ENCODE peak calls at places on chromosome 20, in four cellular contexts. One of them, this sample, is unnamed.
A peak's percentile ranks its signal among the peaks of the same experiment; 100 is the strongest.

GRCh38 chr20:4835244-4836177 is 113.8 kb downstream of the PRND start:
- DNase-seq in M059J: no peak
- DNase-seq in hepatocyte: peak; percentile 24
- DNase-seq in RPMI7951: no peak
- DNase-seq in this sample: no peak

GRCh38 chr20:49938173-49939163 is 2.3 kb downstream of the RNF114 start:
- DNase-seq in M059J: peak; percentile 49
- DNase-seq in hepatocyte: peak; percentile 56
- DNase-seq in RPMI7951: peak; percentile 82
- DNase-seq in this sample: no peak

GRCh38 chr20:53623454-53624206 is 30.0 kb upstream of the ZNF217 start:
- DNase-seq in M059J: peak; percentile 92
- DNase-seq in hepatocyte: peak; percentile 84
- DNase-seq in RPMI7951: peak; percentile 84
- DNase-seq in this sample: peak; percentile 71

GRCh38 chr20:57779401-57780003 is 69.7 kb upstream of the PMEPA1 start:
- DNase-seq in M059J: no peak
- DNase-seq in hepatocyte: peak; percentile 64
- DNase-seq in RPMI7951: no peak
- DNase-seq in this sample: peak; percentile 53

GRCh38 chr20:3248167-3248992 is 9.4 kb upstream of the SLC4A11 start:
- DNase-seq in M059J: no peak
- DNase-seq in hepatocyte: peak; percentile 39
- DNase-seq in RPMI7951: peak; percentile 57
- DNase-seq in this sample: no peak

GRCh38 chr20:51574248-51575033 is 31.9 kb upstream of the NFATC2 start:
- DNase-seq in M059J: peak; percentile 24
- DNase-seq in hepatocyte: no peak
- DNase-seq in RPMI7951: no peak
- DNase-seq in this sample: no peak

GRCh38 chr20:8602389-8603116 is 466.3 kb upstream of the PLCB4 start:
- DNase-seq in M059J: peak; percentile 5
- DNase-seq in hepatocyte: no peak
- DNase-seq in RPMI7951: peak; percentile 32
- DNase-seq in this sample: no peak

GRCh38 chr20:4886771-4887527 is 114.4 kb downstream of the SLC23A2 start:
- DNase-seq in M059J: no peak
- DNase-seq in hepatocyte: no peak
- DNase-seq in RPMI7951: no peak
- DNase-seq in this sample: no peak

GRCh38 chr20:43404880-43405279 is 52.8 kb upstream of the SRSF6 start:
- DNase-seq in M059J: peak; percentile 34
- DNase-seq in hepatocyte: no peak
- DNase-seq in RPMI7951: peak; percentile 46
- DNase-seq in this sample: peak; percentile 67

GRCh38 chr20:18488301-18488700 is 8.7 kb downstream of the RBBP9 start:
- DNase-seq in M059J: no peak
- DNase-seq in hepatocyte: no peak
- DNase-seq in RPMI7951: no peak
- DNase-seq in this sample: no peak

GRCh38 chr20:8151371-8151770 is 19.3 kb downstream of the PLCB1 start:
- DNase-seq in M059J: no peak
- DNase-seq in hepatocyte: no peak
- DNase-seq in RPMI7951: no peak
- DNase-seq in this sample: no peak

GRCh38 chr20:62743777-62744317 is 35.2 kb downstream of the NTSR1 start:
- DNase-seq in M059J: no peak
- DNase-seq in hepatocyte: no peak
- DNase-seq in RPMI7951: no peak
- DNase-seq in this sample: no peak

GRCh38 chr20:48904566-48905321 is 16.8 kb upstream of the ARFGEF2 start:
- DNase-seq in M059J: peak; percentile 75
- DNase-seq in hepatocyte: peak; percentile 78
- DNase-seq in RPMI7951: peak; percentile 66
- DNase-seq in this sample: peak; percentile 75

GRCh38 chr20:57617079-57617795 is 3.0 kb downstream of the ZBP1 start:
- DNase-seq in M059J: no peak
- DNase-seq in hepatocyte: no peak
- DNase-seq in RPMI7951: no peak
- DNase-seq in this sample: no peak

GRCh38 chr20:53133628-53134027 is 161.5 kb downstream of the TSHZ2 start:
- DNase-seq in M059J: no peak
- DNase-seq in hepatocyte: no peak
- DNase-seq in RPMI7951: no peak
- DNase-seq in this sample: no peak

GRCh38 chr20:23096986-23097520 is 10.9 kb upstream of the CD93 start:
- DNase-seq in M059J: no peak
- DNase-seq in hepatocyte: no peak
- DNase-seq in RPMI7951: no peak
- DNase-seq in this sample: no peak

GRCh38 chr20:44071057-44071456 is 115.9 kb downstream of the JPH2 start:
- DNase-seq in M059J: no peak
- DNase-seq in hepatocyte: no peak
- DNase-seq in RPMI7951: no peak
- DNase-seq in this sample: no peak